ENCODE peak calls at places on chromosomes 3 and 15, in nine cellular contexts. Y is GM20000; M is activated naive CD4-positive, alpha-beta T cell treated with anti-CD3 and anti-CD28 coated beads, Interleukin-2, amount 10 ng/mL, durations not matched to agents 7 days and 5 days; F is T-helper 2 cell; B is choroid plexus epithelial cell; Q is astrocyte; N is NCI-H1092; X is RCC 7860; D is natural killer cell. J is an unnamed sample.

GRCh38 chr3:12471228-12471627 is 13.1 kb upstream of the TSEN2 start:
- DNase-seq in N (no peak), Q (no peak), B (no peak), Y (no peak), M (no peak), F (no peak), D (no peak), X (peak), J (no peak)

GRCh38 chr3:126472277-126473006 is 3.2 kb downstream of the ZXDC start:
- DNase-seq in D (no peak), B (peak), F (no peak), Q (peak), N (peak), X (peak), Y (peak), M (no peak), J (peak)

GRCh38 chr15:68230157-68231100 is 901 bp upstream of the CLN6 start:
- DNase-seq in Q (no peak), X (no peak), D (no peak), Y (no peak), F (no peak), B (peak), M (no peak), N (no peak), J (no peak)

GRCh38 chr3:128568602-128569490 is 75.8 kb upstream of the GATA2 start:
- DNase-seq in M (no peak), N (no peak), Q (no peak), X (no peak), D (no peak), B (no peak), Y (no peak), F (no peak), J (no peak)

GRCh38 chr15:91867581-91868026 is 14.1 kb downstream of the SLCO3A1 start:
- DNase-seq in X (peak), M (no peak), N (no peak), D (no peak), Y (no peak), B (peak), Q (peak), F (no peak), J (no peak)

GRCh38 chr3:32844914-32845313 is 27.1 kb downstream of the TRIM71 start:
- DNase-seq in M (no peak), D (no peak), F (no peak), N (no peak), Y (no peak), Q (no peak), X (no peak), B (no peak), J (no peak)

GRCh38 chr3:146280859-146281258 is 30.0 kb upstream of the PLSCR4 start:
- DNase-seq in D (no peak), Q (peak), N (no peak), B (no peak), M (no peak), F (no peak), X (no peak), Y (no peak), J (no peak)

GRCh38 chr3:184512621-184513020 is 49.0 kb upstream of the EPHB3 start:
- DNase-seq in B (no peak), Q (no peak), Y (no peak), D (no peak), N (no peak), M (no peak), X (no peak), F (no peak), J (no peak)

GRCh38 chr3:15858547-15859506 is 61.0 kb upstream of the ANKRD28 start:
- DNase-seq in Q (no peak), B (peak), N (no peak), F (peak), M (peak), X (no peak), D (peak), Y (peak), J (no peak)

GRCh38 chr3:43180027-43180426 is 74.1 kb upstream of the POMGNT2 start:
- DNase-seq in N (no peak), Y (peak), F (no peak), Q (peak), B (peak), X (peak), M (peak), D (peak), J (no peak)

GRCh38 chr3:66991478-66991877 is 6.6 kb upstream of the KBTBD8 start:
- DNase-seq in N (no peak), B (peak), F (no peak), X (no peak), D (no peak), Q (peak), M (no peak), Y (no peak), J (no peak)

GRCh38 chr3:50358927-50359759 is at the start of gene TMEM115:
- DNase-seq in F (peak), B (peak), X (peak), Y (peak), D (peak), Q (peak), N (peak), M (peak), J (peak)

GRCh38 chr15:93028632-93029612 is 60.1 kb downstream of the RGMA start:
- DNase-seq in B (peak), D (no peak), N (no peak), F (no peak), Y (no peak), M (no peak), X (no peak), Q (peak), J (no peak)